ENCODE peak calls at places on chromosomes 13 and 19, in five cellular contexts. U, V, Q, R and W are unnamed samples.

GRCh38 chr13:36412736-36413135 is 19.6 kb upstream of the CCNA1 start:
- DNase-seq in U (no peak), V (no peak), Q (no peak), R (no peak), W (peak)

GRCh38 chr13:91346848-91347211 is 657 bp upstream of the MIR17HG start:
- DNase-seq in U (peak), V (no peak), Q (no peak), R (no peak), W (no peak)

GRCh38 chr13:27004389-27004788 is 167.2 kb downstream of the USP12 start:
- DNase-seq in U (no peak), V (no peak), Q (no peak), R (peak), W (no peak)

GRCh38 chr13:48858122-48858521 is 117.6 kb upstream of the FNDC3A start:
- DNase-seq in U (no peak), V (no peak), Q (no peak), R (no peak), W (no peak)

GRCh38 chr19:6108721-6109633 is 1.3 kb downstream of the RFX2 start:
- DNase-seq in U (peak), V (no peak), Q (peak), R (peak), W (peak)

GRCh38 chr13:73625562-73626339 is 508.5 kb downstream of the KLF12 start:
- DNase-seq in U (no peak), V (no peak), Q (no peak), R (no peak), W (no peak)

GRCh38 chr13:27053235-27053884 is 118.3 kb downstream of the USP12 start:
- DNase-seq in U (no peak), V (peak), Q (no peak), R (no peak), W (no peak)

GRCh38 chr19:3176715-3177501 is 1.7 kb upstream of the S1PR4 start:
- DNase-seq in U (peak), V (peak), Q (peak), R (peak), W (no peak)

GRCh38 chr19:7670150-7670784 is 1.4 kb downstream of the RETN start:
- DNase-seq in U (peak), V (no peak), Q (no peak), R (no peak), W (no peak)

GRCh38 chr13:84433024-84433423 is 550.8 kb upstream of the SLITRK1 start:
- DNase-seq in U (no peak), V (no peak), Q (no peak), R (peak), W (no peak)

GRCh38 chr19:3682741-3683404 is 17.4 kb downstream of the PIP5K1C start:
- DNase-seq in U (peak), V (no peak), Q (no peak), R (peak), W (peak)

GRCh38 chr19:51247972-51248371 is 2.9 kb upstream of the SIGLECL1 start:
- DNase-seq in U (no peak), V (no peak), Q (no peak), R (no peak), W (no peak)

GRCh38 chr19:50427997-50428425 is 4.7 kb upstream of the MYBPC2 start:
- DNase-seq in U (peak), V (no peak), Q (peak), R (peak), W (peak)

GRCh38 chr13:42355118-42355840 is 83.3 kb downstream of the AKAP11 start:
- DNase-seq in U (no peak), V (no peak), Q (no peak), R (no peak), W (no peak)

GRCh38 chr13:45396548-45397095 is 21.6 kb downstream of the SLC25A30 start:
- DNase-seq in U (no peak), V (no peak), Q (no peak), R (peak), W (no peak)

GRCh38 chr13:60758637-60759036 is 361.6 kb downstream of the TDRD3 start:
- DNase-seq in U (no peak), V (no peak), Q (no peak), R (no peak), W (no peak)

GRCh38 chr13:26561636-26562537 is 4.4 kb downstream of the WASF3 start:
- DNase-seq in U (peak), V (no peak), Q (peak), R (peak), W (no peak)

GRCh38 chr13:108733141-108733540 is 103.7 kb downstream of the MYO16 start:
- DNase-seq in U (no peak), V (no peak), Q (no peak), R (no peak), W (no peak)

GRCh38 chr13:76012091-76012721 is 376.1 kb downstream of the LMO7 start:
- DNase-seq in U (no peak), V (no peak), Q (no peak), R (peak), W (no peak)

GRCh38 chr19:10817291-10818038 is 18.5 kb downstream of the TMED1 start:
- DNase-seq in U (peak), V (no peak), Q (no peak), R (peak), W (peak)

GRCh38 chr13:113495494-113496251 is 5.2 kb upstream of the DCUN1D2 start:
- DNase-seq in U (peak), V (no peak), Q (no peak), R (peak), W (no peak)

GRCh38 chr19:29873801-29874575 is 62.2 kb downstream of the CCNE1 start:
- DNase-seq in U (no peak), V (no peak), Q (no peak), R (no peak), W (no peak)

GRCh38 chr19:29872224-29872731 is 60.5 kb downstream of the CCNE1 start:
- DNase-seq in U (peak), V (no peak), Q (no peak), R (no peak), W (no peak)

GRCh38 chr19:29867984-29868383 is 56.2 kb downstream of the CCNE1 start:
- DNase-seq in U (no peak), V (no peak), Q (no peak), R (no peak), W (no peak)

GRCh38 chr19:29873024-29873800 is 61.4 kb downstream of the CCNE1 start:
- DNase-seq in U (peak), V (peak), Q (peak), R (no peak), W (peak)

DNA sequence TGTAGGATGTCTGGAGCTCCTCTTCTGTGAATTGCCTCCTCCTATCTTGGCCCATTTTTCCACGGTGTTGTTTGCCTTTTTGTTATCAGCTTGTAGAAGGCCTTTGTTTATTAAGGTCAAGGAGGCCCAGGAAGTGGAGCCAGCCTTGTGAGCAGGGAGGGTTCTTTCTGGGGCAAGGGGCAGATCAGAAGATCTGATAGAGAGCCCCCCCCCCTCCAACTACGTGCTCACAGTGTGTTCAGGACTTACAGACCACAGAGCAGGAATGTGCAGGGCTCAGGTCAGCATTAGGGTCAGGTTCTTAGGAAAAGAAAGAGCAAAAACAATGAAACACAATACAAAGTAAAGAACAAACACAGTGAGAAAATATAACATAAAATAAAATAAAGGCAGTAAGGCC is 59.4 kb downstream of the CCNE1 start:
- DNase-seq in U (peak), V (no peak), Q (no peak), R (no peak), W (no peak)
- TF ChIP-seq CTCF in U (no peak), V (no peak), Q (no peak), R (no peak), W (no peak)

DNA sequence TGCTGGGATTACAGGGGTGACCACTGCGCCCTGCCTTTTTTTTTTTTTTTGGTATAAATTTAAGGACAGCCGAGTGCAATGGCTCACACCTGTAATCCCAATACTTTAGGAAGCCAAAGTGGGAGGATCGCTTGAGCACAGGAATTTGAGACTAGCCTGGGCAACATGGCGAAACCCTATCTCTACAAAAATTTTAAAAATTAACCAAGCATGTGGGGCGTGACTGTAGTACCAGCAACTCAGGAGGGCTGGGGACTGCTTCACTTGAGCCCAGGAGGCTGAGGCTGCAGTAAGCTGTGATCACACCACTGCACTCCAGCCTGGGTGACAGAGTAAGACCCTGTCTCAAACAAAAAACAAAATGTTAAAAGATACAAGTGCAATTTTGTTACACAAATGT is 21.5 kb downstream of the ZNF574 start:
- DNase-seq in U (no peak), V (no peak), Q (no peak), R (no peak), W (no peak)
- H3K4me3 ChIP-seq in U (no peak), V (no peak), Q (no peak), R (no peak), W (no peak)

GRCh38 chr13:98656223-98656622 is 79.3 kb upstream of the STK24 start:
- DNase-seq in U (no peak), V (no peak), Q (no peak), R (no peak), W (no peak)
- TF ChIP-seq CTCF in U (no peak), V (no peak), Q (no peak), R (no peak), W (no peak)

GRCh38 chr19:2047449-2048103 is 3.5 kb downstream of the MKNK2 start:
- DNase-seq in U (peak), V (peak), Q (no peak), R (no peak), W (no peak)
- H3K4me3 ChIP-seq in U (no peak), V (no peak), Q (no peak), R (no peak), W (no peak)

DNA sequence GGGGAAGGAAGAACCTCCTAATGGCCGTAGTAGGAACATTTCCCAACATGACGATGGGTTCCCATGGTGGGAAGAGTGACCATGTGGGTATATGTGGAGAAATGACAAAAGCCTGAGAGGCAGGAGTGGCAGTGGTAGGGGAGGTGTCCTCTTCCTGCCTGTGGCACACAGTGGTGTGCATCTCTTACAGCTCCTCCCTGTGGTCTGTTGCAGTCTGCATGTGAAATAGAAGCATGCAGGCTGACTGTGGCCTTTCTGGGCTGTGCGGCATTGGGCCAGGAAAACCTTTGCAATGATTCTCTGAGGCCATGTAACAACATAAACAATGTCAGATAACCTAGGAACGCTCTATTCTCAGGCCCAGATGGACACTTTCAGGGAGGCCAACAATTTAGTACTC is 84.0 kb downstream of the LACC1 start:
- DNase-seq in U (no peak), V (no peak), Q (no peak), R (no peak), W (no peak)
- TF ChIP-seq CTCF in U (no peak), V (no peak), Q (no peak), R (no peak), W (no peak)